ENCODE peak calls at places on chromosomes 1 and 21, in four cellular contexts. S, I, G and U are unnamed samples.

GRCh38 chr1:3623441-3624150 is 1.2 kb upstream of the TPRG1L start:
- DNase-seq in I (no peak), G (no peak), S (no peak), U (no peak)

GRCh38 chr1:220573836-220574235 is 45.9 kb downstream of the MARK1 start:
- DNase-seq in G (no peak), I (no peak), S (no peak), U (no peak)

GRCh38 chr1:3441449-3441848 is 13.0 kb upstream of the ARHGEF16 start:
- DNase-seq in I (no peak), G (no peak), S (no peak), U (peak)

GRCh38 chr1:178599087-178599486 is 86.2 kb downstream of the TEX35 start:
- DNase-seq in S (no peak), I (no peak), G (no peak), U (no peak)

GRCh38 chr1:41672173-41672572 is 187.7 kb upstream of the EDN2 start:
- DNase-seq in G (no peak), I (no peak), S (peak), U (no peak)

GRCh38 chr1:45205000-45205909 is 1.1 kb downstream of the ZSWIM5 start:
- DNase-seq in I (peak), G (no peak), S (peak), U (peak)

GRCh38 chr1:79982218-79982617 is 975.7 kb upstream of the ADGRL4 start:
- DNase-seq in I (no peak), G (no peak), S (no peak), U (no peak)

GRCh38 chr1:98929456-98929855 is 75.2 kb downstream of the PLPPR5 start:
- DNase-seq in I (no peak), G (no peak), S (no peak), U (no peak)

GRCh38 chr1:77168358-77168757 is 50.9 kb downstream of the PIGK start:
- DNase-seq in G (no peak), S (no peak), I (no peak), U (no peak)

GRCh38 chr1:201585901-201586300 is 47.0 kb downstream of the NAV1 start:
- DNase-seq in S (no peak), I (no peak), G (no peak), U (no peak)

GRCh38 chr21:16294128-16294527 is 564.3 kb downstream of the USP25 start:
- DNase-seq in I (no peak), S (no peak), G (no peak), U (no peak)

GRCh38 chr1:19762175-19762779 is 37.4 kb downstream of the TMCO4 start:
- DNase-seq in S (peak), I (peak), G (no peak), U (peak)

GRCh38 chr1:3817821-3818597 is 21.7 kb upstream of the LRRC47 start:
- DNase-seq in S (no peak), I (no peak), G (no peak), U (no peak)

GRCh38 chr1:41955461-41956159 is 36.9 kb upstream of the HIVEP3 start:
- DNase-seq in I (peak), G (peak), S (no peak), U (no peak)

GRCh38 chr1:32997381-32997891 is 32.8 kb upstream of the RNF19B start:
- DNase-seq in G (no peak), S (no peak), I (no peak), U (no peak)

GRCh38 chr1:119541389-119541788 is 34.4 kb downstream of the HSD3B1 start:
- DNase-seq in G (no peak), S (no peak), I (no peak), U (no peak)

GRCh38 chr1:202798260-202798659 is 10.0 kb downstream of the KDM5B start:
- DNase-seq in G (no peak), I (no peak), S (no peak), U (no peak)

GRCh38 chr1:178997428-178997827 is 28.3 kb upstream of the FAM20B start:
- DNase-seq in G (no peak), S (no peak), I (no peak), U (no peak)

GRCh38 chr21:14114251-14114650 is 96.5 kb downstream of the LIPI start:
- DNase-seq in G (no peak), I (no peak), S (no peak), U (no peak)

GRCh38 chr1:158972841-158973240 is 36.9 kb upstream of the IFI16 start:
- DNase-seq in S (peak), I (no peak), G (no peak), U (no peak)

GRCh38 chr1:81804320-81804719 is 3.6 kb downstream of the ADGRL2 start:
- DNase-seq in S (no peak), I (no peak), G (no peak), U (no peak)

GRCh38 chr1:81803423-81804103 is 2.8 kb downstream of the ADGRL2 start:
- DNase-seq in S (no peak), I (peak), G (no peak), U (peak)

GRCh38 chr1:81801032-81801833 is 499 bp downstream of the ADGRL2 start:
- DNase-seq in S (no peak), I (peak), G (no peak), U (peak)

GRCh38 chr1:81801834-81802531 is 1.2 kb downstream of the ADGRL2 start:
- DNase-seq in G (no peak), I (peak), S (no peak), U (no peak)

DNA sequence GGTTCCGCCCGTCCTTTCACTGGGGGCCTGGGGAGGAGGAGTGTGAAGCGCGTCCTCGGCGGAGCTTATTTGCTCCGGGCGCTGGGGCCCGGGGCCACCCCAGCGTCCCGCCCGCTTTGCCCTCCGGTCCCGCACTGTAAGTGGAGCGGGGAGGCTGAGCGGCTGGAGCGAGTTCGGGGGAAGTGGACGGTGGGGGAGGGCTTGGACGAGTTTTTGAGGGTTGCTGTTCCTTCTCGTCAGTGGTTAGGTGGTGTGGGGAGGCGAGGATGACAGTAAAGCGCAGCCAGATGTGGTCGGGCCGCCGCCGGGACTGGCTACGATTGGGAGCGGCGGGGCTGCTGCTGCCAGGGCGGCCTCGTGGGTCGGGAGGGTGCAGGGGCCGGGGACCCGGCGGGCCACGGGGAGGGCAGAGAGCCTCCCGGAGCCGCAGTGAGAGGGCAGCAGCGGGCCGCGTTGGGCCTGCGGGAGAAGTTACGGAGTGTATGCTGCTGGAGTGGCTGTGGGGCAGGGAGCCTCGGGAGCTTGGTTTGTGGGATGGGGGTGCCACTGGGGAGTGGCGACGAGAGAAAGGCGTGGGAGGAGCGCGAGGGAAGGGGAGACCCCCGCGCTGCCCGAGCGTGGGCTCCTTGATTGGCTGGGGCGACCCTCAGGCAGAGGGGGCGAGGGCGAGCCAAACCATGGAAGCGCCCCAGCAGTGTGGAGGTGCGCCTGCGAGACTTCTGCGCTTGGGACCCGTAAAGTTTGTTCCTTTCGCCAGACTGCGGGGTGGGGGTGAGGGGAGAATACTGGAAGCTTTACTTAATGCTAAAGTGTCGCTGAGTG is 2.1 kb downstream of the ADGRL2 start:
- DNase-seq in I (peak), S (no peak), G (no peak), U (no peak)
- TF ChIP-seq TARDBP in I (no peak), S (no peak), G (no peak), U (no peak)

GRCh38 chr1:151370211-151370911 is 2.1 kb downstream of the SELENBP1 start:
- DNase-seq in S (peak), G (no peak), I (peak), U (no peak)

GRCh38 chr1:151371340-151371739 is 1.2 kb downstream of the SELENBP1 start:
- DNase-seq in I (no peak), G (no peak), S (no peak), U (no peak)

GRCh38 chr1:151368000-151368744 is 4.3 kb downstream of the SELENBP1 start:
- DNase-seq in I (no peak), S (no peak), G (no peak), U (no peak)

GRCh38 chr1:151368745-151369610 is 3.5 kb downstream of the SELENBP1 start:
- DNase-seq in S (no peak), I (no peak), G (no peak), U (no peak)

GRCh38 chr1:151369621-151370048 is 2.9 kb downstream of the SELENBP1 start:
- DNase-seq in G (no peak), I (peak), S (no peak), U (no peak)
- TF ChIP-seq TARDBP in G (no peak), I (no peak), S (no peak), U (no peak)

GRCh38 chr21:34599534-34600101 is 15.3 kb downstream of the RCAN1 start:
- DNase-seq in S (no peak), I (no peak), G (no peak), U (no peak)
- TF ChIP-seq TARDBP in S (no peak), I (no peak), G (no peak), U (no peak)

GRCh38 chr1:234963180-234963903 is 165.3 kb downstream of the TOMM20 start:
- DNase-seq in G (peak), S (peak), I (no peak), U (peak)
- TF ChIP-seq TARDBP in G (no peak), S (no peak), I (no peak), U (peak)

GRCh38 chr1:54408701-54409066 is 2.5 kb upstream of the SSBP3 start:
- DNase-seq in G (no peak), I (no peak), S (no peak), U (no peak)

GRCh38 chr1:54406339-54407181 is at the start of gene SSBP3:
- DNase-seq in S (peak), I (peak), G (peak), U (peak)

GRCh38 chr1:54409156-54410142 is 3.3 kb upstream of the SSBP3 start:
- DNase-seq in G (peak), S (peak), I (no peak), U (no peak)

GRCh38 chr1:54407201-54407956 is 1.2 kb upstream of the SSBP3 start:
- DNase-seq in I (peak), G (peak), S (peak), U (peak)

GRCh38 chr1:54407957-54408700 is 1.9 kb upstream of the SSBP3 start:
- DNase-seq in I (peak), G (no peak), S (peak), U (no peak)
- TF ChIP-seq TARDBP in I (no peak), G (no peak), S (no peak), U (no peak)

GRCh38 chr1:2044510-2045319 is 5.5 kb upstream of the PRKCZ start:
- DNase-seq in I (peak), G (no peak), S (peak), U (peak)

GRCh38 chr1:2046953-2047748 is 3.1 kb upstream of the PRKCZ start:
- DNase-seq in I (no peak), G (no peak), S (no peak), U (peak)

GRCh38 chr1:2047749-2048729 is 2.2 kb upstream of the PRKCZ start:
- DNase-seq in G (no peak), S (no peak), I (no peak), U (no peak)

GRCh38 chr1:2045468-2046224 is 4.6 kb upstream of the PRKCZ start:
- DNase-seq in G (no peak), I (no peak), S (no peak), U (no peak)

DNA sequence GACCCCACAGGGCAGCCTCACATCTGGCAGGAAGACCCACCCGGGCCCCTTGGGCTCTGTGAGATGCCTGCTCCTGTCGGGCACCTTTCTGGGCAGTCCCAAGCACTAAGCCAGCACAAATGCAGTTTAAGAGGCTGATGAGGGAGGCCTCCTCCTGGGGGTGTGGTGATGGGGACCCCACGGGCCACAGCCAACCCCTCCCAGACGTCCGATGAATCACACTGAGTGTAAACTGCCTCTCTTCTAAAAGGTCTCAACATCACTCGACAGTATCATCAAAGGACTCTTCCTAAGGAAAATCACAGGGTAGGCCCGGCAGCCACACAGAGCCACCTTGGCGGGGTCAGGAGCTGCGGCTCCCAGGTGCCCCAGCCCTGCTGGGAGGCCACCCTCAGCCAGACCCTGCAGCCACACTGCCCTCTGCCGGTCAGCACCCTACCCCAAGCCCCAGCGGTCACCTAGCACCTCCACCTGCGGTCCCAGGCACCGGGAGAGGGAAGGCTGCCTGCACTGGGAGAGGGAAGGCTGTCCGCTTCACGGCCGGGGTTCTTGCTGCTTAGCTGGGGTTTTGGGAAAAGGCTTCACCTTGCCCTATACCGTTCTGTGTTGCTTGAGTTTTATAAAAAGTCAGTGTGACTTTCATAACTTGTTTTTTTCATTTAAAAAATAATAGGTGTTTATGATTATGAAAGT is 3.8 kb upstream of the PRKCZ start:
- DNase-seq in G (no peak), I (peak), S (peak), U (peak)
- TF ChIP-seq TARDBP in G (no peak), I (no peak), S (peak), U (no peak)

DNA sequence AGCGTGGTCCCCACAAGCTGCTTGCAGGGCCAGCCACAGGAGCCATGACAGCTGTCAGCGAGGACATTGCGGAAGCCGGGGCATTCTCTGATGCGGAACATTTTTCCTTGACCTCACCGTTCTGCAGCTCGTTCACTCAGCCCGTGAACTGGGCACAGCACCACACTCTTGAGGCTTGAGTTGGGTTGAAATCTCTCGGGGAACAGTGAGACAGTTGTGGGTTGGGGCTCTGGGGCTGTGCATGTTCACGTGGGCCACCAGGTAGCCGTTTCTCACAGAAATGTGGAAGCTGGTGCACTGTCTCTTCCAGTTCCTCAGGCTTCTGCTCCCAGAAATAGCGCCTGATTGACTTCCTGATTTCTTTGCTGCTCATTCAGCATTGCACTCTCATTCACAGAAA is 69.8 kb downstream of the SPSB1 start:
- DNase-seq in S (no peak), G (no peak), I (no peak), U (no peak)
- TF ChIP-seq TARDBP in S (no peak), G (no peak), I (no peak), U (no peak)